ENCODE peak calls at places on chromosome 17, in eight cellular contexts. One of them, this sample, is unnamed. For H3K27me3, the result is how much of the 10 kb centered on the place peaks cover.

GRCh38 chr17:59668816-59669215 is 38.4 kb downstream of the PTRH2 start:
- DNase-seq in sigmoid colon: no peak
- DNase-seq in IMR-90: peak
- DNase-seq in transverse colon: no peak
- DNase-seq in ovary: no peak
- DNase-seq in gastrocnemius medialis: no peak
- DNase-seq in stomach: no peak
- DNase-seq in spleen: no peak
- DNase-seq in this sample: no peak

GRCh38 chr17:80773243-80773991 is 218.2 kb upstream of the CHMP6 start:
- DNase-seq in sigmoid colon: peak
- DNase-seq in IMR-90: peak
- DNase-seq in transverse colon: peak
- DNase-seq in ovary: peak
- DNase-seq in gastrocnemius medialis: peak
- DNase-seq in stomach: no peak
- DNase-seq in spleen: no peak
- DNase-seq in this sample: no peak

GRCh38 chr17:71632328-71632727 is 488.5 kb upstream of the SOX9 start:
- DNase-seq in sigmoid colon: no peak
- DNase-seq in IMR-90: peak
- DNase-seq in transverse colon: no peak
- DNase-seq in ovary: no peak
- DNase-seq in gastrocnemius medialis: no peak
- DNase-seq in stomach: no peak
- DNase-seq in spleen: no peak
- DNase-seq in this sample: no peak

GRCh38 chr17:17843096-17843495 is 6.3 kb upstream of the SREBF1 start:
- DNase-seq in sigmoid colon: no peak
- DNase-seq in IMR-90: no peak
- DNase-seq in transverse colon: no peak
- DNase-seq in ovary: no peak
- DNase-seq in gastrocnemius medialis: no peak
- DNase-seq in stomach: no peak
- DNase-seq in spleen: no peak
- DNase-seq in this sample: no peak

GRCh38 chr17:7706631-7707354 is 1.8 kb downstream of the EFNB3 start:
- DNase-seq in sigmoid colon: no peak
- DNase-seq in IMR-90: no peak
- DNase-seq in transverse colon: no peak
- DNase-seq in ovary: no peak
- DNase-seq in gastrocnemius medialis: no peak
- DNase-seq in stomach: no peak
- DNase-seq in spleen: no peak
- DNase-seq in this sample: no peak

GRCh38 chr17:76268015-76268749 is 3.0 kb downstream of the UBALD2 start:
- DNase-seq in sigmoid colon: peak
- DNase-seq in IMR-90: peak
- DNase-seq in transverse colon: peak
- DNase-seq in ovary: no peak
- DNase-seq in gastrocnemius medialis: peak
- DNase-seq in stomach: peak
- DNase-seq in spleen: peak
- DNase-seq in this sample: peak

GRCh38 chr17:2436516-2436915 is 35.7 kb upstream of the MNT start:
- DNase-seq in sigmoid colon: no peak
- DNase-seq in IMR-90: no peak
- DNase-seq in transverse colon: no peak
- DNase-seq in ovary: no peak
- DNase-seq in gastrocnemius medialis: no peak
- DNase-seq in stomach: no peak
- DNase-seq in spleen: no peak
- DNase-seq in this sample: no peak

GRCh38 chr17:16496820-16497489 is 5.0 kb upstream of the LRRC75A start:
- DNase-seq in sigmoid colon: no peak
- DNase-seq in IMR-90: no peak
- DNase-seq in transverse colon: no peak
- DNase-seq in ovary: no peak
- DNase-seq in gastrocnemius medialis: no peak
- DNase-seq in stomach: no peak
- DNase-seq in spleen: peak
- DNase-seq in this sample: no peak

GRCh38 chr17:74807376-74807775 is 31.2 kb upstream of the NAT9 start:
- DNase-seq in sigmoid colon: no peak
- DNase-seq in IMR-90: no peak
- DNase-seq in transverse colon: no peak
- DNase-seq in ovary: no peak
- DNase-seq in gastrocnemius medialis: no peak
- DNase-seq in stomach: no peak
- DNase-seq in spleen: no peak
- DNase-seq in this sample: no peak

GRCh38 chr17:9330903-9331272 is 244.7 kb downstream of the STX8 start:
- DNase-seq in sigmoid colon: no peak
- DNase-seq in IMR-90: no peak
- DNase-seq in transverse colon: no peak
- DNase-seq in ovary: no peak
- DNase-seq in gastrocnemius medialis: no peak
- DNase-seq in stomach: no peak
- DNase-seq in spleen: no peak
- DNase-seq in this sample: no peak

GRCh38 chr17:12320286-12320685 is 299.6 kb downstream of the MAP2K4 start:
- DNase-seq in sigmoid colon: no peak
- DNase-seq in IMR-90: peak
- DNase-seq in transverse colon: no peak
- DNase-seq in ovary: no peak
- DNase-seq in gastrocnemius medialis: no peak
- DNase-seq in stomach: no peak
- DNase-seq in spleen: no peak
- DNase-seq in this sample: no peak

GRCh38 chr17:6444573-6445335 is 499 bp downstream of the PIMREG start:
- DNase-seq in sigmoid colon: no peak
- DNase-seq in IMR-90: no peak
- DNase-seq in transverse colon: no peak
- DNase-seq in ovary: no peak
- DNase-seq in gastrocnemius medialis: no peak
- DNase-seq in stomach: no peak
- DNase-seq in spleen: peak
- DNase-seq in this sample: no peak

GRCh38 chr17:74126179-74126900 is 77.1 kb upstream of the RPL38 start:
- DNase-seq in sigmoid colon: no peak
- DNase-seq in IMR-90: no peak
- DNase-seq in transverse colon: peak
- DNase-seq in ovary: no peak
- DNase-seq in gastrocnemius medialis: no peak
- DNase-seq in stomach: peak
- DNase-seq in spleen: no peak
- DNase-seq in this sample: no peak

GRCh38 chr17:70405492-70406220 is 236.3 kb downstream of the KCNJ2 start:
- DNase-seq in sigmoid colon: no peak
- DNase-seq in IMR-90: peak
- DNase-seq in transverse colon: no peak
- DNase-seq in ovary: no peak
- DNase-seq in gastrocnemius medialis: no peak
- DNase-seq in stomach: no peak
- DNase-seq in spleen: no peak
- DNase-seq in this sample: no peak

DNA sequence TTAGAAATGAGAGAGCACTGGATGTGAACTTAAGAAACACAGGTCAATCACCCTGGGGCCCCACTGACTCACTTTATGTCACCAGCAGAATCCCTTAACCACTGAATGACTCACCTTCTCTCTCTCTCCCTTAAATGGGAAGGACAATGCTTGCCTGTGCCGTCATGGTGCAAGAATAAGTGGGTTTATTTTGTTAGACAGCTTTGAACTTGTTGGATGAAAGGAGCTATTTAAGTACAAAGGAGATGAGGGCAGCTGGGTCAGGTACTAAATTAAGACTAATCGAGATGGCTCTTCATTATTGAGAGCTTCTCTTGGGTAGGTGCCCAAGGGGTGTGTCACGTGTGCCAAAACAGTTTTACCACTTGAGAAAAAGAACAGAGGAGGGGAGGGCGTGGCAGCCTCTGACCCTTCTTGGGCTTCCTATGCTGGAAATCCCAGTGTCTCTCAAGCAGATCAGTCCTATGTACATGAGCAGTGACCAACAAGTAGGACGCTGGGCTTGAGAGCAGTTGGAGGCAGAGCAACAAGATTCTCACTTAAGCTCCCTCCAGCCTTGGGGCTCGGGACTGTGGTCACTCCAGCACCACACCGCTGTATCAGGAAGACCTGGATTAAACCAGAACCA is 6.7 kb upstream of the KRT31 start:
- DNase-seq in sigmoid colon: no peak
- DNase-seq in IMR-90: peak
- DNase-seq in transverse colon: no peak
- DNase-seq in ovary: no peak
- DNase-seq in gastrocnemius medialis: no peak
- DNase-seq in stomach: no peak
- DNase-seq in spleen: no peak
- DNase-seq in this sample: no peak
- H3K4me3 ChIP-seq in sigmoid colon: no peak
- H3K4me3 ChIP-seq in IMR-90: no peak
- H3K4me3 ChIP-seq in transverse colon: no peak
- H3K4me3 ChIP-seq in ovary: no peak
- H3K4me3 ChIP-seq in gastrocnemius medialis: no peak
- H3K4me3 ChIP-seq in stomach: no peak
- H3K4me3 ChIP-seq in spleen: no peak
- H3K4me3 ChIP-seq in this sample: no peak

DNA sequence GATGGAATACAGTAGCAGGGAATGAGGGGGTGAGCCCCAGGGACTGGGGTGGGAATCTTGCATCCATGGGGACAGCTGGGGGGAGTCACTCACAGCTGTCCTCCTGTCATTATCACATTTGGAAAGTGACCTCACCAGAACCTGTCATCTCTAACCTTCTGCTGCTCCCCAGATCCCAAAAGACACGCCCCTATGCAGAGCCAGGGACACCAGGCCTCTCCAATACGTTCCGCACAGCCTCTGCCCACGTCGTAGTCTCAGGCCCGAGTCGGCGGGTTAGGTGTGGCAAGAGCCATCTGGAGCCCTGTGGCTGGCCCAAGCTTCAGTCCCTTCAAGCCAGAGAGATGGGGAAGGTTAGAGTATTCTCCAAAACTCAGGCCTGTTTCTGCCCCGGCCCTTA is 214.3 kb downstream of the ENGASE start:
- DNase-seq in sigmoid colon: no peak
- DNase-seq in IMR-90: no peak
- DNase-seq in transverse colon: no peak
- DNase-seq in ovary: no peak
- DNase-seq in gastrocnemius medialis: no peak
- DNase-seq in stomach: no peak
- DNase-seq in spleen: no peak
- DNase-seq in this sample: no peak
- H3K27me3 ChIP-seq in sigmoid colon: under half
- H3K27me3 ChIP-seq in IMR-90: under half
- H3K27me3 ChIP-seq in transverse colon: under half
- H3K27me3 ChIP-seq in ovary: under half
- H3K27me3 ChIP-seq in gastrocnemius medialis: under half
- H3K27me3 ChIP-seq in stomach: under half
- H3K27me3 ChIP-seq in spleen: under half
- H3K27me3 ChIP-seq in this sample: under half

DNA sequence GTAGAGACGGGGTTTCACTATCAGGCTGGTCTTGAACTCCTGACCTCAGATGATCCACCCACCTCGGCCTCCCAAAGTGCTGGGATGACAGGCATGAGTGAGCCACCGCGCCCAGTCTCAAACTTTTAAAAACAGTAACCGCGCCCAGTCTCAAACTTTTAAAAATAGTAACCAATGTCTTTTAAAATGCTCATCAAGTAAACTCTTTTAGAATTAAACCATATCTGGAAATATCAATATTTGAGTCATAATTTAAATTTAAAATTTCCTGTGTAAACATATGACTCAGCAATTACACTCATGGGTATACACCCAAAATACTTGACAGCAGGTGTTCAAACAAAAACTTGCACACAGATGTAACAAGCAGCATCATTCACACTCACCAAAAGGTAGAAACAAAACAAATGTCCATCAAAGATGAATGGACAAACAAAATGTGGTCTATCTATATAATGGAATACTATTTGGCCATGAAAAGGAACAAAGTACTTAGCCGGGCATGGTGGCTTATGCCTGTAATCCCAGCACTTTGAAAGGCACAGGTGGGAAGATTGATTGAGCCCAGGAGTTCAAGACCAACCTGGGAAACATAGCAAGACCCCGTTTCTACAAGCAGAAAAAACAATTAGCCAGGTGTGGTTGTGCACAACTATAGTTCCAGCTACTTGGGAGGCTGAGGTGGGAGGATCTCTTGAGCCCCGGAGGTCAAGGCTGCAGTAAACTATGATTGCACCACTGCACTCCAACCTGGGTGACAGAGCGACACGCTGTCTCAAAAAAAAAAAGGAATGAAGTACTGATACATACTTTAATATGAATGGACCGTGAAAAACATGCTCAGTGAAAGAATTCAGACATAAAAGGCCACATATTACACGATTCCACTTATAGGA is 20.2 kb downstream of the ENPP7 start:
- DNase-seq in sigmoid colon: no peak
- DNase-seq in IMR-90: no peak
- DNase-seq in transverse colon: no peak
- DNase-seq in ovary: no peak
- DNase-seq in gastrocnemius medialis: no peak
- DNase-seq in stomach: no peak
- DNase-seq in spleen: no peak
- DNase-seq in this sample: no peak
- TF ChIP-seq POLR2A in sigmoid colon: no peak
- TF ChIP-seq POLR2A in IMR-90: no peak
- TF ChIP-seq POLR2A in transverse colon: no peak
- TF ChIP-seq POLR2A in ovary: no peak
- TF ChIP-seq POLR2A in gastrocnemius medialis: no peak
- TF ChIP-seq POLR2A in stomach: no peak
- TF ChIP-seq POLR2A in spleen: no peak
- TF ChIP-seq POLR2A in this sample: no peak

GRCh38 chr17:79484600-79485398 is 126.1 kb downstream of the RBFOX3 start:
- DNase-seq in sigmoid colon: no peak
- DNase-seq in IMR-90: no peak
- DNase-seq in transverse colon: no peak
- DNase-seq in ovary: no peak
- DNase-seq in gastrocnemius medialis: no peak
- DNase-seq in stomach: no peak
- DNase-seq in spleen: no peak
- DNase-seq in this sample: no peak

GRCh38 chr17:79485399-79485985 is 125.4 kb downstream of the RBFOX3 start:
- DNase-seq in sigmoid colon: no peak
- DNase-seq in IMR-90: no peak
- DNase-seq in transverse colon: no peak
- DNase-seq in ovary: no peak
- DNase-seq in gastrocnemius medialis: no peak
- DNase-seq in stomach: no peak
- DNase-seq in spleen: no peak
- DNase-seq in this sample: no peak

GRCh38 chr17:79482719-79483118 is 128.1 kb downstream of the RBFOX3 start:
- DNase-seq in sigmoid colon: no peak
- DNase-seq in IMR-90: no peak
- DNase-seq in transverse colon: no peak
- DNase-seq in ovary: no peak
- DNase-seq in gastrocnemius medialis: no peak
- DNase-seq in stomach: no peak
- DNase-seq in spleen: no peak
- DNase-seq in this sample: no peak

GRCh38 chr17:79483842-79484241 is 127.0 kb downstream of the RBFOX3 start:
- DNase-seq in sigmoid colon: no peak
- DNase-seq in IMR-90: no peak
- DNase-seq in transverse colon: no peak
- DNase-seq in ovary: no peak
- DNase-seq in gastrocnemius medialis: no peak
- DNase-seq in stomach: no peak
- DNase-seq in spleen: no peak
- DNase-seq in this sample: no peak

GRCh38 chr17:79483122-79483521 is 127.7 kb downstream of the RBFOX3 start:
- DNase-seq in sigmoid colon: no peak
- DNase-seq in IMR-90: no peak
- DNase-seq in transverse colon: no peak
- DNase-seq in ovary: no peak
- DNase-seq in gastrocnemius medialis: no peak
- DNase-seq in stomach: no peak
- DNase-seq in spleen: no peak
- DNase-seq in this sample: no peak
- H3K4me3 ChIP-seq in sigmoid colon: no peak
- H3K4me3 ChIP-seq in IMR-90: no peak
- H3K4me3 ChIP-seq in transverse colon: no peak
- H3K4me3 ChIP-seq in ovary: no peak
- H3K4me3 ChIP-seq in gastrocnemius medialis: no peak
- H3K4me3 ChIP-seq in stomach: no peak
- H3K4me3 ChIP-seq in spleen: no peak
- H3K4me3 ChIP-seq in this sample: no peak

This sample was measured in right lobe of liver.